ENCODE peak calls at places on chromosomes 12 and 14, in four cellular contexts. D is CD8-positive, alpha-beta T cell; H is tibial artery; K is Peyer's patch. C is an unnamed sample.
A peak's percentile ranks its signal among the peaks of the same experiment; 100 is the strongest.

GRCh38 chr12:102917026-102917787 is at the start of gene PAH:
- DNase-seq in D (no peak), H (no peak), K (peak; percentile 49), C (no peak)

GRCh38 chr12:14167005-14167628 is 185.7 kb upstream of the GRIN2B start:
- DNase-seq in D (no peak), H (peak; percentile 29), K (peak; percentile 66), C (no peak)

GRCh38 chr12:119154435-119154818 is 24.3 kb upstream of the HSPB8 start:
- DNase-seq in D (no peak), H (no peak), K (no peak), C (no peak)

GRCh38 chr12:52956987-52957386 is 8.1 kb downstream of the KRT18 start:
- DNase-seq in D (no peak), H (no peak), K (no peak), C (no peak)

GRCh38 chr12:41045509-41045908 is 142.6 kb upstream of the PDZRN4 start:
- DNase-seq in D (no peak), H (no peak), K (no peak), C (no peak)

GRCh38 chr14:92519246-92520101 is 5.9 kb downstream of the RIN3 start:
- DNase-seq in D (no peak), H (no peak), K (peak; percentile 49), C (no peak)

GRCh38 chr12:120677765-120678473 is 9.0 kb upstream of the MLEC start:
- DNase-seq in D (no peak), H (no peak), K (peak; percentile 58), C (no peak)

GRCh38 chr14:68792830-68793733 is at the start of gene ZFP36L1:
- DNase-seq in D (peak; percentile 90), H (peak; percentile 95), K (peak; percentile 98), C (peak; percentile 84)

GRCh38 chr14:72808564-72808963 is 85.3 kb downstream of the DPF3 start:
- DNase-seq in D (no peak), H (no peak), K (no peak), C (no peak)

GRCh38 chr12:80580254-80580653 is 127.2 kb upstream of the MYF6 start:
- DNase-seq in D (no peak), H (no peak), K (no peak), C (no peak)

GRCh38 chr14:20805485-20805884 is 2.8 kb upstream of the RNASE1 start:
- DNase-seq in D (no peak), H (no peak), K (no peak), C (no peak)

GRCh38 chr12:452667-453210 is 7.0 kb upstream of the B4GALNT3 start:
- DNase-seq in D (peak; percentile 40), H (no peak), K (no peak), C (no peak)

GRCh38 chr12:79766705-79767464 is 76.1 kb upstream of the PAWR start:
- DNase-seq in D (no peak), H (no peak), K (no peak), C (no peak)

GRCh38 chr12:78167510-78167909 is 336.8 kb downstream of the NAV3 start:
- DNase-seq in D (no peak), H (no peak), K (no peak), C (no peak)

GRCh38 chr12:121503395-121503794 is 77.4 kb downstream of the KDM2B start:
- DNase-seq in D (no peak), H (no peak), K (no peak), C (no peak)

GRCh38 chr14:95185452-95186392 is 28.4 kb upstream of the DICER1 start:
- DNase-seq in D (no peak), H (peak; percentile 45), K (peak; percentile 62), C (no peak)

GRCh38 chr12:128813392-128813791 is 10.4 kb downstream of the SLC15A4 start:
- DNase-seq in D (no peak), H (no peak), K (no peak), C (no peak)

GRCh38 chr12:117025481-117026151 is 73.6 kb downstream of the TESC start:
- DNase-seq in D (no peak), H (peak; percentile 55), K (peak; percentile 82), C (no peak)

GRCh38 chr14:81458352-81458751 is 58.2 kb upstream of the STON2 start:
- DNase-seq in D (no peak), H (no peak), K (no peak), C (no peak)

GRCh38 chr14:75277000-75277795 is 1.4 kb upstream of the FOS start:
- DNase-seq in D (peak; percentile 62), H (peak; percentile 94), K (peak; percentile 94), C (peak; percentile 85)

GRCh38 chr14:63933110-63933509 is 80.3 kb downstream of the SYNE2 start:
- DNase-seq in D (no peak), H (no peak), K (no peak), C (no peak)

GRCh38 chr12:111417290-111417689 is 11.6 kb downstream of the SH2B3 start:
- DNase-seq in D (no peak), H (no peak), K (no peak), C (no peak)

GRCh38 chr12:21710944-21711343 is 53.3 kb upstream of the LDHB start:
- DNase-seq in D (no peak), H (no peak), K (no peak), C (no peak)

GRCh38 chr14:55454264-55455151 is 14.1 kb upstream of the TBPL2 start:
- DNase-seq in D (no peak), H (peak; percentile 33), K (peak; percentile 68), C (no peak)

GRCh38 chr12:51907083-51907863 is at the start of gene ACVRL1:
- DNase-seq in D (no peak), H (no peak), K (peak; percentile 50), C (no peak)

GRCh38 chr12:69423037-69423905 is 46.9 kb upstream of the FRS2 start:
- DNase-seq in D (no peak), H (no peak), K (no peak), C (no peak)

GRCh38 chr14:94164685-94165431 is 9.3 kb upstream of the PPP4R4 start:
- DNase-seq in D (no peak), H (no peak), K (no peak), C (no peak)

GRCh38 chr14:103716091-103716801 is 636 bp downstream of the ZFYVE21 start:
- DNase-seq in D (no peak), H (no peak), K (no peak), C (no peak)

GRCh38 chr14:48788771-48789170 is 797.4 kb downstream of the RPS29 start:
- DNase-seq in D (no peak), H (no peak), K (no peak), C (no peak)

GRCh38 chr12:91991397-91992187 is 154.1 kb downstream of the BTG1 start:
- DNase-seq in D (no peak), H (no peak), K (no peak), C (no peak)

GRCh38 chr14:106841701-106842100 is 1315.3 kb downstream of the TMEM121 start:
- DNase-seq in D (no peak), H (no peak), K (no peak), C (no peak)

GRCh38 chr14:79573486-79573885 is 637.8 kb downstream of the DIO2 start:
- DNase-seq in D (no peak), H (no peak), K (no peak), C (no peak)

GRCh38 chr12:111396726-111397445 is 8.8 kb upstream of the SH2B3 start:
- DNase-seq in D (peak; percentile 75), H (peak; percentile 76), K (peak; percentile 93), C (peak; percentile 44)

GRCh38 chr14:93301821-93302447 is 30.9 kb downstream of the BTBD7 start:
- DNase-seq in D (no peak), H (no peak), K (no peak), C (no peak)

GRCh38 chr12:68903511-68903910 is 29.5 kb downstream of the CPM start:
- DNase-seq in D (no peak), H (no peak), K (no peak), C (no peak)

GRCh38 chr12:26080911-26081310 is 43.9 kb downstream of the BHLHE41 start:
- DNase-seq in D (no peak), H (no peak), K (no peak), C (no peak)

DNA sequence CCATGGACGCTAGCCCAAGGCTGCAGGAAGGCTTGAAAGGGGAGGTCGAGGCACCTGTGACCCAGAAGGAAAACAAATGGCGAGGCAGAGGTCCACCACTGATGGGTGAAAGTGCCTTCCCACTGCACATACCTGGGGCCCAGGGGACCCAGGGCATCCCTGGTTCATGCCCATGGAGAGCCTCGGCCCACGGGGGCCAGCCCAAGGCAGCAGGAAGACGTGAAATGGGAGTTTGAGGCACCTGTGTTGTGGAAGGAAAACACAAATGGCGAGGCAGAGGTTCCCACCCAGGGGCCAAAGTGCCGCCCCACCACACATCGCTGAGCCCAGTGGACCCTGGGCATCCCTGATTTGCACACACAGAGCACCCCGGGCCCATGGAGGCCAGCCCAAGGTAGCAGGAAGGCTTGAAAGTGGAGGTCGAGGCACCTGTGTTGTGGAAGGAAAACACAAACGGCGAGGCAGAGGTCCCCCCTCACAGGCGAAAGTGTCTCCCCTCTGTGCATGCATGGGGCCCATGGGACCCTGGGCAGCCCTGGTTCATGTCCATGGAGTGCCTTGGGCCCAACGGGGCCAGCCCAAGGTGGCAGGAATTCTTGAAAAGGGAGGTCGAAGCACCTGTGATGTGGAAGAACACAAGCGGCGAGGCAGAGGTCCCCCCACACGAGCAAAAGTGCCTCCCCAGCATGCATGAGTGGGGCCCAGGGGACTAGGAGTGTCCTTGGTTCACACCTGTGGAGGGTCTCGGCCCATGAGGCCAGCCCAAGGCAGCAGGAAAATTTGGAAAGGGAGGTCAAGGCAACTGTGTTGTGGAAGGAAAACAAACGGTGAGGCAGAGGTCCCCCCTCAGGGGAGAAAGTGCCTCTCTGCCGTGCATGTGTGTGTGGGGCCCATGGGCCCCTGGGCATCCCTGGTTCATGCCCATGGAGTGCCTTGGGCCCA is 383.3 kb downstream of the ALG10 start:
- DNase-seq in D (no peak), H (peak; percentile 2), K (peak; percentile 40), C (no peak)
- H3K36me3 ChIP-seq in D (no peaks in the 10 kb centered on the region), H (no peaks in the 10 kb centered on the region), K (no peaks in the 10 kb centered on the region), C (no peaks in the 10 kb centered on the region)

DNA sequence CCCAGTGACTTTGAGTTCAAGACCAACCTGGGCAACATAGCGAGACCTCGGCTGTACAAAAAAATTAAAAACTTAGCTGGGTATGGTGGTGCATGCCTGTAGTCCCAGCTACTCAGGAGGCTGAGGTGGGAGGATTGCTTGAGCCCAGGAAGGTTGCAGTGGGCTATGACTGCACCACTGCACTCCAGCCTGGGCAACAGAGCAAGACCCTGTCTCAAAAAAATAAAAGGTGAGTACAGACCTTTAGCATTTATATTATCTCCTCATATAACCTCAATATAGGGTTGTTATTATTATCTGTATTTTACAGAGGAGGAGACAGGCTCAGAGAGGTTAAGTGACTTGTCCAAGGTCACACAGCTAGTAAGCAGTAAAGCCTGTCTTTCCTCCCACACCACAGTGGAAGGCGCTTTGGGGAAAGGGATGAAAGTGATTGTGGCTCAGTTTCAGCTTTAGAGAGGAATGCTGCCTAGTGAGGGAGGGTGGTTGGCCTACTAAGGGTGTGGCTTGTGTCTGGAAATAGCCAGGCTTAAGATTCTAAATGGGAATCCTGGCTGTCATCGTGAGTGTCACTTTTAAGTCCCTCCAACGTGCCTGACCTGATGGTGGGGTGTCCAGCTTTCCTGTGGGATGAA is 7.2 kb downstream of the TPCN1 start:
- DNase-seq in D (no peak), H (no peak), K (no peak), C (no peak)
- H3K36me3 ChIP-seq in D (peaks cover 11% of the 10 kb centered on the region), H (peaks cover 57% of the 10 kb centered on the region), K (no peaks in the 10 kb centered on the region), C (peaks cover 17% of the 10 kb centered on the region)

GRCh38 chr14:105206873-105207272 is 25.8 kb upstream of the NUDT14 start:
- DNase-seq in D (no peak), H (no peak), K (no peak), C (no peak)
- H3K36me3 ChIP-seq in D (no peaks in the 10 kb centered on the region), H (peaks cover 35% of the 10 kb centered on the region), K (no peaks in the 10 kb centered on the region), C (peaks cover 10% of the 10 kb centered on the region)

DNA sequence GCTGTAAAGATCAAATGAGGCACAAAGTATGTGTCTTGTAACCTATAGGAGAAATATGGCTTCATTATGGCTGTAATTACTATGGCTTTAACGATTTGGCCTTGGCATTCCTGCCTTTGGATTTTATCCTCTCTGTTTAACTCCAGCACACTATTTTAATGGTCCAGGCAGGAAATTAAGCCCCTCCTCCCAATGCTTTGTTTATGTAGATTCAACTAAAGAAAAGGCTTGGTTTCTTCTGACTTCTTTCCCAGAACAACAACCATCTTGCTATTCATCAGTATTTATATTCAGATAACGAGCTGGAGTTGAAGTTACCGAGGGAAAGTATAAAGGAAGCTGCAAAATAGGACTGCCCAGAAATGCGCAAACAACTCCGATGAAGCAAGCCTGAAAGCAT is 104.6 kb downstream of the NELL2 start:
- DNase-seq in D (no peak), H (no peak), K (no peak), C (no peak)
- H3K36me3 ChIP-seq in D (peaks cover 16% of the 10 kb centered on the region), H (no peaks in the 10 kb centered on the region), K (no peaks in the 10 kb centered on the region), C (no peaks in the 10 kb centered on the region)

C was measured in thoracic aorta.